ENCODE peak calls at places on chromosomes 12 and 14, in eight cellular contexts. P is suprapubic skin, W is stomach, B is tibial nerve, I is HepG2, K is transverse colon, A is sigmoid colon, Y is A549. C is an unnamed sample.

GRCh38 chr14:102140750-102141145 is 1.1 kb downstream of the WDR20 start:
- DNase-seq in P (no peak), W (no peak), B (no peak), I (no peak), K (no peak), A (no peak), Y (no peak), C (no peak)

GRCh38 chr14:36315159-36315853 is 5.1 kb downstream of the MBIP start:
- DNase-seq in P (no peak), W (no peak), B (no peak), I (no peak), K (no peak), A (no peak), Y (no peak), C (no peak)

GRCh38 chr14:59583755-59584154 is 7.1 kb upstream of the CCDC175 start:
- DNase-seq in P (no peak), W (no peak), B (no peak), I (no peak), K (no peak), A (no peak), Y (no peak), C (no peak)

GRCh38 chr12:89756638-89757321 is 48.1 kb upstream of the ATP2B1 start:
- DNase-seq in P (no peak), W (no peak), B (no peak), I (peak), K (no peak), A (no peak), Y (peak), C (no peak)

GRCh38 chr14:58663494-58664111 is 25.8 kb downstream of the DACT1 start:
- DNase-seq in P (no peak), W (no peak), B (no peak), I (no peak), K (peak), A (no peak), Y (no peak), C (no peak)

GRCh38 chr12:53180931-53181645 is 363 bp upstream of the CSAD start:
- DNase-seq in P (no peak), W (peak), B (no peak), I (peak), K (peak), A (peak), Y (peak), C (no peak)

GRCh38 chr14:74979442-74980397 is 23.0 kb upstream of the EIF2B2 start:
- DNase-seq in P (peak), W (no peak), B (no peak), I (no peak), K (no peak), A (no peak), Y (no peak), C (no peak)

GRCh38 chr14:98952595-98953325 is 319.2 kb downstream of the BCL11B start:
- DNase-seq in P (no peak), W (no peak), B (no peak), I (no peak), K (no peak), A (peak), Y (peak), C (no peak)

GRCh38 chr12:82694970-82695369 is 8.3 kb downstream of the TMTC2 start:
- DNase-seq in P (no peak), W (no peak), B (no peak), I (no peak), K (no peak), A (no peak), Y (no peak), C (no peak)

GRCh38 chr12:113781415-113782198 is 184.5 kb downstream of the RBM19 start:
- DNase-seq in P (no peak), W (no peak), B (no peak), I (peak), K (no peak), A (no peak), Y (no peak), C (no peak)

GRCh38 chr14:76929927-76930326 is 98.6 kb downstream of the IRF2BPL start:
- DNase-seq in P (no peak), W (no peak), B (no peak), I (no peak), K (peak), A (peak), Y (no peak), C (no peak)

GRCh38 chr14:28577187-28577586 is 189.4 kb upstream of the FOXG1 start:
- DNase-seq in P (no peak), W (no peak), B (no peak), I (no peak), K (no peak), A (no peak), Y (no peak), C (no peak)

GRCh38 chr14:22071001-22071400 is 397.4 kb upstream of the OR4E1 start:
- DNase-seq in P (no peak), W (no peak), B (no peak), I (no peak), K (peak), A (no peak), Y (no peak), C (no peak)

GRCh38 chr14:77638738-77639137 is 22.3 kb upstream of the SPTLC2 start:
- DNase-seq in P (no peak), W (no peak), B (no peak), I (no peak), K (no peak), A (no peak), Y (no peak), C (no peak)

GRCh38 chr12:120925740-120926563 is 21.8 kb upstream of the SPPL3 start:
- DNase-seq in P (no peak), W (no peak), B (no peak), I (no peak), K (no peak), A (no peak), Y (no peak), C (no peak)

GRCh38 chr12:49264466-49264872 is 413 bp upstream of the TUBA1C start:
- DNase-seq in P (peak), W (peak), B (no peak), I (no peak), K (no peak), A (no peak), Y (peak), C (no peak)

GRCh38 chr12:52581481-52581880 is 7.8 kb upstream of the KRT74 start:
- DNase-seq in P (no peak), W (no peak), B (no peak), I (no peak), K (no peak), A (peak), Y (peak), C (no peak)

GRCh38 chr12:109269428-109269827 is 39.7 kb downstream of the FOXN4 start:
- DNase-seq in P (no peak), W (no peak), B (no peak), I (no peak), K (no peak), A (no peak), Y (no peak), C (no peak)

GRCh38 chr12:38601970-38602369 is 285.4 kb downstream of the ALG10B start:
- DNase-seq in P (no peak), W (no peak), B (no peak), I (no peak), K (no peak), A (no peak), Y (no peak), C (no peak)

GRCh38 chr14:79734151-79734550 is 477.2 kb downstream of the DIO2 start:
- DNase-seq in P (no peak), W (no peak), B (no peak), I (no peak), K (no peak), A (no peak), Y (no peak), C (no peak)

DNA sequence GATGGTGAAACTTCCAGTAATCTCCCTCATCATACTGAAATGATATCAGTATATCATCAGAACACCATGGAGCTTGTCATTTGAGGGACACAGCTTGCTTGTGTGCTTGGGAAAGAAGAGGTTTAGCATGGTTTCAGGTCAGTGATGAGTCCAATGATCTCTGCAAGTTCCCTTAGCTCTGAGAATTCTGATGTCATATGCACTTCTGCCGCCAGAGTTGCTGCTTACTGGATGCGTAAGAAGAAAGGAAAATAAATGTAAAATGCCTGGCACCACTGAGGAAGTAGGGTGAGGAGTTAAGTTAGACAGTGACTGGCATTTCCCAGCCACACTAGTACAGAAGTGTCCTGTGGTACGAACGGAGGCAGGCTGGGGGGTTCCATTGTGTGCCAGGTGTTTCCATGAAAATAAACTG is 22.6 kb downstream of the PRKCH start:
- DNase-seq in P (no peak), W (no peak), B (no peak), I (no peak), K (no peak), A (no peak), Y (no peak), C (no peak)
- H3K27ac ChIP-seq in P (peak), W (peak), B (peak), I (no peak), K (peak), A (peak), Y (no peak), C (peak)

GRCh38 chr14:48731260-48731659 is 854.9 kb downstream of the RPS29 start:
- DNase-seq in P (no peak), W (no peak), B (no peak), I (no peak), K (no peak), A (no peak), Y (no peak), C (no peak)
- TF ChIP-seq EP300 in P (no peak), W (no peak), B (no peak), I (no peak), K (no peak), A (no peak), Y (no peak), C (no peak)

DNA sequence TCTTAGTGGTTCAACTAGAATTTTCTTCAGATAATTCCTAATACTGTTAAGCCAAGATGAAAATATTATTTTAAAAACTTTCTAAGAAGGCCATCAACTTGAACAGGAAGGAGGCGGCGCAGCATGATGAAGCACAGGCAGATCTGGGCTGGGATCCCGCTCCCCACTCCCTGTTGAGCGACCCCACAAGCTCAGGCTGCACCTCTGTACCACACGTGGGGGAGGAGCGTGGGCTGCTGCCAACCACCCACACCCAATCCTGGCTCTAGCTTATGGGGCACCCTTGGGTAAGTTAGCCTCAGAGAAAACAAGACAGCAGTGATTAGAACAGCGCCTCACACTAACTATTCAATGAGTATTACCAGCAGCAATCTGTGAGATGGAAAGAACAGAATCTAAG is 6.0 kb downstream of the MTERF2 start:
- DNase-seq in P (no peak), W (no peak), B (no peak), I (no peak), K (no peak), A (no peak), Y (no peak), C (no peak)
- TF ChIP-seq POLR2A in P (no peak), W (no peak), B (no peak), I (no peak), K (no peak), A (no peak), Y (no peak), C (no peak)

GRCh38 chr12:50662121-50662480 is 101.8 kb upstream of the ATF1 start:
- DNase-seq in P (no peak), W (no peak), B (no peak), I (no peak), K (no peak), A (no peak), Y (no peak), C (no peak)

GRCh38 chr12:50665170-50665569 is 98.7 kb upstream of the ATF1 start:
- DNase-seq in P (no peak), W (no peak), B (no peak), I (no peak), K (no peak), A (no peak), Y (no peak), C (no peak)

GRCh38 chr12:50661300-50662120 is 102.4 kb upstream of the ATF1 start:
- DNase-seq in P (no peak), W (no peak), B (no peak), I (no peak), K (no peak), A (no peak), Y (no peak), C (no peak)

GRCh38 chr12:50665609-50666008 is 98.3 kb upstream of the ATF1 start:
- DNase-seq in P (no peak), W (no peak), B (no peak), I (no peak), K (no peak), A (no peak), Y (no peak), C (no peak)

GRCh38 chr12:50666023-50666422 is 97.9 kb upstream of the ATF1 start:
- DNase-seq in P (no peak), W (no peak), B (no peak), I (no peak), K (no peak), A (no peak), Y (no peak), C (no peak)
- H3K27ac ChIP-seq in P (no peak), W (no peak), B (peak), I (no peak), K (no peak), A (no peak), Y (no peak), C (no peak)

DNA sequence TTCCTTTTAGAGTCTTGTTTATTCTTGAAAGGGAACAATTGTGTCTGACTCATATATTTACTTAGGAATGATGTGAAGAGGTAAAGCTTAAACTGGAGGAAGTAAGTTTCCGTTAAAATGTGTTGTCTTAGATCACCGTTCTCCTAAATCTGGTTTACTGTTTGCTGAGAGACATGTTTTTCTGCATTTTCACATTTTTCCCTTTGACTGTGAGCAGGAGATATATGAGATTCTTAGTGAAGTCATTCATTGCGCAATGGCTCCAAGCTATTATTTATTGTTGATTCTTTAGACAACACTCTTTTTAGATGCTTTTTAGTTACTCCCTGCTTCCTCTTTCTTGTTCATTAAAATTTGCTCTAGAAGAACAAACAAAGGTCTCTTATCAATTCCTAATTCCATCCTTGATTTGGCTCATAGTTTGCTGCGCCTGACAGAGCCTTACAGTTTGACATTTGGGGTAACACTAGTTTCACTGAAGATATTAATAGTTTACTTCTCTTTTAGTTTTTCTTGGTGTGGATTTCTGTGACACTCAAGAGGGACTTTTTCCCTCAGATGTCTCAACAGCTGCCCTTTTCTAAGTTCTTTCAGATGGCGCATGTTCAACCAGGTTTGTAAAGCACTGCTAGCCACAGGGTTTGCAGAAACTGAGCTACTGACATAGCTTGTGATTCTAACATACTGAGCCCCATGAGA is 11.4 kb downstream of the CLECL1 start:
- DNase-seq in P (no peak), W (no peak), B (no peak), I (peak), K (no peak), A (no peak), Y (peak), C (no peak)
- TF ChIP-seq EP300 in P (no peak), W (no peak), B (no peak), I (no peak), K (no peak), A (no peak), Y (peak), C (no peak)

GRCh38 chr12:47773858-47774580 is 981 bp downstream of the SLC48A1 start:
- DNase-seq in P (no peak), W (no peak), B (no peak), I (no peak), K (no peak), A (no peak), Y (peak), C (no peak)
- TF ChIP-seq POLR2A in P (no peak), W (no peak), B (no peak), I (no peak), K (no peak), A (no peak), Y (no peak), C (no peak)